ENCODE peak calls at places on chromosomes 13 and 19, in five cellular contexts. J is foreskin fibroblast, O is A673, C is progenitor cell of endocrine pancreas, S is glutamatergic neuron. A is an unnamed sample.

GRCh38 chr19:4624733-4625362 is 14.5 kb upstream of the TNFAIP8L1 start:
- DNase-seq in O (no peak), C (no peak), S (no peak), J (no peak), A (no peak)

GRCh38 chr19:47075941-47076340 is 27.5 kb upstream of the TMEM160 start:
- DNase-seq in C (no peak), S (no peak), O (no peak), J (no peak), A (no peak)

GRCh38 chr13:31807090-31807541 is 67.8 kb downstream of the RXFP2 start:
- DNase-seq in O (peak), J (no peak), C (no peak), S (peak), A (no peak)

GRCh38 chr19:35845215-35846037 is 6.9 kb downstream of the NPHS1 start:
- DNase-seq in S (peak), O (no peak), C (no peak), J (no peak), A (no peak)

GRCh38 chr19:10289836-10290438 is at the start of gene ICAM5:
- DNase-seq in J (no peak), C (no peak), S (peak), O (peak), A (peak)

GRCh38 chr19:11554160-11554559 is 4.9 kb downstream of the ELOF1 start:
- DNase-seq in O (no peak), J (no peak), C (no peak), S (no peak), A (no peak)

GRCh38 chr19:9818734-9819589 is at the start of gene FBXL12:
- DNase-seq in C (peak), J (peak), O (peak), S (peak), A (peak)

GRCh38 chr13:69660155-69660554 is 447.5 kb upstream of the ATXN8OS start:
- DNase-seq in O (no peak), J (no peak), S (no peak), C (no peak), A (no peak)

GRCh38 chr19:11480927-11481776 is at the start of gene ELAVL3:
- DNase-seq in O (peak), J (no peak), S (peak), C (no peak), A (no peak)

GRCh38 chr13:30918662-30919405 is 12.8 kb downstream of the MEDAG start:
- DNase-seq in O (no peak), C (no peak), J (peak), S (no peak), A (no peak)

GRCh38 chr19:3954107-3954506 is 16.8 kb downstream of the DAPK3 start:
- DNase-seq in C (no peak), S (no peak), O (no peak), J (no peak), A (no peak)

GRCh38 chr13:106685142-106685541 is 117.2 kb upstream of the ARGLU1 start:
- DNase-seq in C (no peak), J (no peak), O (no peak), S (no peak), A (no peak)

GRCh38 chr19:35720648-35721047 is 2.8 kb downstream of the KMT2B start:
- DNase-seq in O (no peak), J (no peak), S (no peak), C (no peak), A (no peak)

GRCh38 chr19:37654525-37654832 is 786 bp downstream of the ZFP30 start:
- DNase-seq in C (peak), J (peak), O (peak), S (no peak), A (no peak)

GRCh38 chr13:39144941-39145533 is 106.8 kb downstream of the NHLRC3 start:
- DNase-seq in O (peak), C (peak), S (peak), J (peak), A (peak)

GRCh38 chr19:32189956-32190706 is 155.3 kb upstream of the ZNF507 start:
- DNase-seq in S (no peak), C (no peak), O (no peak), J (no peak), A (no peak)

GRCh38 chr19:41357746-41358145 is 4.0 kb upstream of the TGFB1 start:
- DNase-seq in O (no peak), S (no peak), J (no peak), C (no peak), A (no peak)

GRCh38 chr13:27455331-27455855 is 5.0 kb upstream of the MTIF3 start:
- DNase-seq in O (no peak), S (no peak), C (no peak), J (no peak), A (no peak)

GRCh38 chr19:1456121-1456900 is 6.4 kb downstream of the APC2 start:
- DNase-seq in C (no peak), O (no peak), S (no peak), J (no peak), A (no peak)

GRCh38 chr13:106619688-106620555 is 52.0 kb upstream of the ARGLU1 start:
- DNase-seq in C (no peak), S (no peak), J (peak), O (peak), A (peak)

GRCh38 chr19:46372901-46373572 is 26.1 kb downstream of the PPP5C start:
- DNase-seq in S (no peak), O (peak), C (no peak), J (peak), A (no peak)

GRCh38 chr13:43835701-43836100 is 43.8 kb downstream of the CCDC122 start:
- DNase-seq in C (no peak), J (no peak), O (no peak), S (no peak), A (no peak)

GRCh38 chr13:98509271-98510155 is 67.4 kb downstream of the STK24 start:
- DNase-seq in S (no peak), C (no peak), O (no peak), J (peak), A (peak)

GRCh38 chr19:7292352-7292949 is 1.8 kb downstream of the INSR start:
- DNase-seq in J (no peak), C (no peak), O (no peak), S (no peak), A (no peak)

GRCh38 chr13:77789386-77789785 is 91.9 kb downstream of the SLAIN1 start:
- DNase-seq in C (no peak), S (no peak), O (no peak), J (no peak), A (no peak)

GRCh38 chr13:58592052-58592451 is 960.5 kb downstream of the PCDH17 start:
- DNase-seq in S (no peak), C (no peak), O (no peak), J (no peak), A (no peak)

GRCh38 chr19:33872445-33873320 is 76.0 kb downstream of the KCTD15 start:
- DNase-seq in S (no peak), J (no peak), O (no peak), C (no peak), A (no peak)

GRCh38 chr13:21672811-21673591 is 2.1 kb downstream of the FGF9 start:
- DNase-seq in O (no peak), S (no peak), C (no peak), J (no peak), A (no peak)

GRCh38 chr13:59996461-59996860 is 167.3 kb downstream of the DIAPH3 start:
- DNase-seq in J (no peak), S (no peak), C (no peak), O (no peak), A (no peak)

GRCh38 chr13:113835461-113836274 is 28.2 kb downstream of the GAS6 start:
- DNase-seq in S (peak), O (peak), J (peak), C (no peak), A (peak)

GRCh38 chr19:6672693-6673290 is 2.8 kb upstream of the TNFSF14 start:
- DNase-seq in O (no peak), C (no peak), S (no peak), J (no peak), A (no peak)

GRCh38 chr19:46955114-46955812 is 64.4 kb upstream of the NPAS1 start:
- DNase-seq in J (no peak), S (no peak), C (no peak), O (peak), A (peak)

GRCh38 chr19:912181-913079 is 589 bp downstream of the R3HDM4 start:
- DNase-seq in O (peak), C (no peak), J (no peak), S (peak), A (no peak)

GRCh38 chr13:79079351-79079839 is 326.7 kb downstream of the RBM26 start:
- DNase-seq in O (no peak), S (no peak), C (no peak), J (no peak), A (no peak)

DNA sequence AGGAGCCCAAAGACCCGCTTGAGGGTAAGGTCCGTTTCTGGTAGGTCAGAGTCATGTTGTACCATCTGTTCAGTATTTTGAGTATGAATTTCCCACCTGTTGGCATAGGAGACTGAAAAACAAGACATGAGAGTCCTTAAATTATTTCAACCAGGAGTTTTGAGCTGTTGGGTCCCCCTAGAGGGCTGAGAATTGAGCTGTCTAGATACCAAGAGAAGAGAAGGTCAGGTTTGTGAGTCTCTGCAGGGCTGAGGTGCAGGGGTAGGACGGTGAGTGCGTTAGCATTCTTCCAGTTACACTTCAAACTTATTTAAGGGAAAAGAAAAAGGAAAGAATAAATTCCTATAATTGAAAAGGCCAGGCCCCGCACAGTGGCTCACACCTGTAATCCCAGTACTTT is 5.0 kb downstream of the CBLC start:
- DNase-seq in S (no peak), O (no peak), C (no peak), J (no peak), A (no peak)
- TF ChIP-seq CTCF in S (no peak), O (no peak), C (no peak), J (no peak), A (no peak)

DNA sequence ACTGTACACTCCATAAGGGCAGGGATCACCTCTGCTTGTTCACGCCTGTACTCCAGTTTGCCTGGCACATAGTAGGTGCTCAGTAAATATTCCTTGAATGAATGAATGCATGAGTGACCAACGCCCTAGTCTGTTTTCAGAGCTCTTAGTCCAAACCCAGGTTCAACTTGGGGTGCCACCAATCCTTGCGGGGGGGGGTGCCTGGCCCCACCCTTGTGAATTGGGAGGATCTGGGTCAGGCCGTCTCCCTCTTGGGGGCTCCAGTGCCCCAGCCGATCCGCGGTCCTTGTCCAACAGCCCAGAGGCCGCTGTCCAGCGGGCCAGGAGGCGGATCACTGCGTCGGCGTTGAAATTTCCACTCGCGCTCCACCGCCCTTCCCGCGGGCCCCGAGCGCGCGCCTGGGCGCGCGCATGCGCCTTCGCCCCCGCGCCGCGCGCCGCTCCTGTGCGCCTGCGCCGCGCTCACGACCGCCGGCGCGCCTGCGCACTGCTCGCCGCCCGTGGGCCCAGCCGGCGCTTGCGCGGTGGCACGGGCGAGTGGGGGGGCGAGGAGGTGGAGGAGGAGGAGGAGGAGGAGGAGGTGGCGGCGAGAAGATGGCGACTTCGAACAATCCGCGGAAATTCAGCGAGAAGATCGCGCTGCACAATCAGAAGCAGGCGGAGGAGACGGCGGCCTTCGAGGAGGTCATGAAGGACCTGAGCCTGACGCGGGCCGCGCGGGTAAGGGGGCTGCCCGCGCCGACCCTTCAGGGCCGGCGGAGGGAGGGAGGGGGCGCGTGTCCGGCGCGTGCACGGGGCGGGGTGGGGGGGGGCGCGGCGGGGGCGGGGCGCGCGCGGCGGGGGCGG is at the start of gene CRTC1:
- DNase-seq in J (peak), C (peak), S (peak), O (peak), A (peak)
- TF ChIP-seq CTCF in J (no peak), C (no peak), S (no peak), O (no peak), A (no peak)

DNA sequence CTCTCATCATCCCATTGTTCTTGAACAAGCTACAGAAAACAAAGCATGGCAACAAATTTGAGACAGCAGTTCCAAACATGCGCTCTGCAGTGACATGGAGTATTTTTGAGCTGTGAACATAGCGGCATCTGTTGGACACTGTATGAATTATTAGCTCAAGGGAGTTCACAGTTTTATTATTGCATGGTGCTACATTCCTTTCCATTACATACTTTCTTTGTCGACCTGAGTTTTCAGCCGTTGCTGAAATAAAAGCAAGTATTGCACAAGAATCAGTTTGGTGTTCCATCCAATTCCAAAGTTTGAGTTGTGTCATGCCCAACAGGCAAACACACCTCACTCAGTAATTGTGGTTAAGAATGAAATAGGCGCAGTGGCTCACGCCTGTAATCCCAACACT is 30.1 kb upstream of the METTL21C start:
- DNase-seq in O (peak), J (peak), C (no peak), S (no peak), A (peak)
- TF ChIP-seq CTCF in O (peak), J (peak), C (no peak), S (no peak), A (peak)

GRCh38 chr13:99765869-99766268 is 205.7 kb downstream of the ZIC5 start:
- DNase-seq in S (no peak), C (no peak), J (no peak), O (no peak), A (no peak)

GRCh38 chr13:99768986-99769385 is 202.6 kb downstream of the ZIC5 start:
- DNase-seq in J (no peak), O (no peak), S (no peak), C (no peak), A (no peak)

GRCh38 chr13:99766641-99767045 is 204.9 kb downstream of the ZIC5 start:
- DNase-seq in J (no peak), C (no peak), S (no peak), O (peak), A (no peak)
- TF ChIP-seq CTCF in J (no peak), C (peak), S (no peak), O (peak), A (peak)

GRCh38 chr19:54882758-54883157 is 8.7 kb downstream of the FCAR start:
- DNase-seq in C (no peak), O (peak), J (no peak), S (no peak), A (no peak)
- TF ChIP-seq CTCF in C (no peak), O (peak), J (no peak), S (no peak), A (peak)

DNA sequence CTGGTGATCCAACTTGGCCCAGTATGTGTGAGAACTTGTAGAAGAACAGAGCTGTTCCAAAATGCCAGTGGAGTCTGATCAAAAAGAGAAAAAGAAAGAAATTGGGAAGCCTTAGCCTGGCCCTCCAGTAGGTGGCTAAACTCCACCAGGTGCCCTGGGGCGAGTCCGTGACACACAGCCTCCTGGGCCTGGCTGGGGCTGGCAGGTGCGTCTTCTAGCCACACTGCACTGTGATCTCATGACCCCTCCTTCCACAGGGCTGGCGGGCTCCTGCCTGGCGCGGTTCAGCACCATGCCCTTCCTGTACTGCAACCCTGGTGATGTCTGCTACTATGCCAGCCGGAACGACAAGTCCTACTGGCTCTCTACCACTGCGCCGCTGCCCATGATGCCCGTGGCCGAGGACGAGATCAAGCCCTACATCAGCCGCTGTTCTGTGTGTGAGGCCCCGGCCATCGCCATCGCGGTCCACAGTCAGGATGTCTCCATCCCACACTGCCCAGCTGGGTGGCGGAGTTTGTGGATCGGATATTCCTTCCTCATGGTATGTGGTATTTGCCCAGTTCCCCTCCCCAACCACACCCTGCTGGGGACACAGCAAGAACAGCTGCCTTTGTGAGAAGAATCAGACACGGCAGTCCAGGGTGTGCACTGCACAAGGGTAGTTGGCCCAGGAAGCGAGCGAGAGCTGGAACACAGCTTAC is 53.7 kb downstream of the RAB20 start:
- DNase-seq in O (no peak), C (no peak), J (no peak), S (no peak), A (no peak)
- TF ChIP-seq CTCF in O (no peak), C (no peak), J (no peak), S (no peak), A (peak)

GRCh38 chr13:28754698-28755545 is 36.2 kb upstream of the SLC46A3 start:
- DNase-seq in O (peak), J (peak), C (no peak), S (no peak), A (no peak)
- TF ChIP-seq CTCF in O (no peak), J (peak), C (no peak), S (no peak), A (peak)

DNA sequence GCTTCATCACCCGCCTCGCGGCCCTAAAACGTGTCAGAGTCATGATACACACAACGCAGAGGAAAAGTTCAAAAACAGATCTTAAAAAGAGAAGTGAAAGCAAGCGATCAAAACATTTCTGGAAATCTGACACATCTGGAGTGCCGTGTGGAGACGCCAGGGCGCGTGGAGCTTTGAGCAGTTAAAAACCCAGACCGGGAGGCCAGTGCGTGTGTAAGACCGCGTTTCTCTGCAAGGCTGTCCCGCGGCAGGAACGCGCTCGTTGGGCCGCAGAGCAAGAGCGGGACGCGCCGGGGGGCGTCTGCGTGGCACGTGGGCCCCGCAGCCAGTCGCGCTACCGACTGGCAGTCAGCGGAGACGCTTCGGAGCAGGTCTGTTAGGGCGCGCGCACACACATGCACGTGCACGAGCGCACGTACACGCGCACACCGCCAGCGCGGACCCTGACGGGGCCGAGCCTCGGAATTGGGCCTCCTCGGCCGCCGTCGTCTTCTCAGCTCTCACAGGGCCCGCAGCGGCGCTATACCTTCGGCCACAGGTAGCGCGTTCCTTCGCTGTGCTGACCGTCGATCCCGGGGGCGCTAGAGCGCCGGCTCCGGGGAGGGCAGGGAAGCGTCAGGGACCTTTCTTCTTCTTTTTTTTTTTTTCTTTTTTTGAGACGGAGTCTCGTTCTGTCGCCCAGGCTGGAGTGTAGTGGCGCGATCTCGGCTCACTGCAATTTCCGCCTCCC is 35.8 kb downstream of the RNF6 start:
- DNase-seq in J (peak), C (peak), S (peak), O (peak), A (peak)
- TF ChIP-seq CTCF in J (peak), C (peak), S (no peak), O (peak), A (peak)

DNA sequence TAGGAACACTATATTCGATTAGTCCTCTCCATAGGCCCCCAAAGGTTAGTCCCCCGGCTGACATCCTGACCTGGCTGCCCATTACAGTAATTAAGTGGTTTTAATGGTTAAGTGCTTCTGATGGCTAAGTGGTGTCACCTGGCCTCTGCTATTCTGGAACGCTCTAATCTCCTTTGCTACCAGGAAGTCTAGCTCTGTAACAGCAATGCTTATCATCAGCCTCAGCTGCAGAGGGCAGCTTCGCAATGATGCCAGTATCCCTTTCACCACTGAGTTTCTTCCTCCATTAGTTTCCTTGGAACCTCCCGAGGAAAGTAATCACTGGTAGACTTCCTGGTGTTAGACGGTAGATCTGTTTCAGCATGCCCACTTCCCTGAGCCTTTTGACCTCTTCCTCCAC is 8.6 kb upstream of the RNF6 start:
- DNase-seq in J (no peak), C (no peak), O (no peak), S (no peak), A (no peak)
- TF ChIP-seq CTCF in J (no peak), C (no peak), O (no peak), S (no peak), A (no peak)

A was measured in HFFc6.